ENCODE peak calls at places on chromosomes 6 and 20, in nine cellular contexts. One of them, this sample, is unnamed.

GRCh38 chr20:50330504-50331313 is 140.1 kb downstream of the CEBPB start:
- DNase-seq in GM13977: no peak
- DNase-seq in endodermal cell: no peak
- DNase-seq in WTC11: no peak
- DNase-seq in PC-3: no peak
- DNase-seq in cardiac muscle cell: peak; percentile 82
- DNase-seq in cardiac fibroblast: no peak
- DNase-seq in GM10248: no peak
- DNase-seq in CD4-positive, alpha-beta T cell: no peak
- DNase-seq in this sample: no peak

GRCh38 chr20:44092551-44093248 is 94.3 kb downstream of the JPH2 start:
- DNase-seq in GM13977: no peak
- DNase-seq in endodermal cell: peak; percentile 72
- DNase-seq in WTC11: no peak
- DNase-seq in PC-3: peak; percentile 82
- DNase-seq in cardiac muscle cell: peak; percentile 70
- DNase-seq in cardiac fibroblast: peak; percentile 79
- DNase-seq in GM10248: no peak
- DNase-seq in CD4-positive, alpha-beta T cell: no peak
- DNase-seq in this sample: peak; percentile 16

GRCh38 chr6:170584954-170585498 is 589 bp upstream of the PDCD2 start:
- DNase-seq in GM13977: no peak
- DNase-seq in endodermal cell: peak; percentile 61
- DNase-seq in WTC11: peak; percentile 15
- DNase-seq in PC-3: peak; percentile 31
- DNase-seq in cardiac muscle cell: no peak
- DNase-seq in cardiac fibroblast: no peak
- DNase-seq in GM10248: no peak
- DNase-seq in CD4-positive, alpha-beta T cell: no peak
- DNase-seq in this sample: no peak

GRCh38 chr20:44603327-44603726 is 20.9 kb downstream of the PKIG start:
- DNase-seq in GM13977: no peak
- DNase-seq in endodermal cell: no peak
- DNase-seq in WTC11: peak; percentile 25
- DNase-seq in PC-3: no peak
- DNase-seq in cardiac muscle cell: no peak
- DNase-seq in cardiac fibroblast: no peak
- DNase-seq in GM10248: no peak
- DNase-seq in CD4-positive, alpha-beta T cell: no peak
- DNase-seq in this sample: no peak

GRCh38 chr6:80674669-80675068 is 568.2 kb downstream of the BCKDHB start:
- DNase-seq in GM13977: no peak
- DNase-seq in endodermal cell: no peak
- DNase-seq in WTC11: no peak
- DNase-seq in PC-3: no peak
- DNase-seq in cardiac muscle cell: no peak
- DNase-seq in cardiac fibroblast: no peak
- DNase-seq in GM10248: no peak
- DNase-seq in CD4-positive, alpha-beta T cell: no peak
- DNase-seq in this sample: no peak

GRCh38 chr6:130020106-130020851 is 1.9 kb downstream of the L3MBTL3 start:
- DNase-seq in GM13977: peak; percentile 35
- DNase-seq in endodermal cell: peak; percentile 68
- DNase-seq in WTC11: no peak
- DNase-seq in PC-3: no peak
- DNase-seq in cardiac muscle cell: peak; percentile 11
- DNase-seq in cardiac fibroblast: peak; percentile 16
- DNase-seq in GM10248: peak; percentile 38
- DNase-seq in CD4-positive, alpha-beta T cell: peak; percentile 15
- DNase-seq in this sample: no peak

GRCh38 chr20:38774167-38774566 is 25.9 kb downstream of the ACTR5 start:
- DNase-seq in GM13977: no peak
- DNase-seq in endodermal cell: no peak
- DNase-seq in WTC11: no peak
- DNase-seq in PC-3: no peak
- DNase-seq in cardiac muscle cell: no peak
- DNase-seq in cardiac fibroblast: no peak
- DNase-seq in GM10248: no peak
- DNase-seq in CD4-positive, alpha-beta T cell: no peak
- DNase-seq in this sample: no peak

GRCh38 chr6:15817100-15817499 is 154.3 kb upstream of the DTNBP1 start:
- DNase-seq in GM13977: no peak
- DNase-seq in endodermal cell: no peak
- DNase-seq in WTC11: no peak
- DNase-seq in PC-3: no peak
- DNase-seq in cardiac muscle cell: no peak
- DNase-seq in cardiac fibroblast: no peak
- DNase-seq in GM10248: no peak
- DNase-seq in CD4-positive, alpha-beta T cell: no peak
- DNase-seq in this sample: no peak

GRCh38 chr6:78836610-78837009 is 30.7 kb upstream of the IRAK1BP1 start:
- DNase-seq in GM13977: no peak
- DNase-seq in endodermal cell: no peak
- DNase-seq in WTC11: no peak
- DNase-seq in PC-3: no peak
- DNase-seq in cardiac muscle cell: no peak
- DNase-seq in cardiac fibroblast: no peak
- DNase-seq in GM10248: no peak
- DNase-seq in CD4-positive, alpha-beta T cell: no peak
- DNase-seq in this sample: no peak

GRCh38 chr6:78832091-78832808 is 35.1 kb upstream of the IRAK1BP1 start:
- DNase-seq in GM13977: no peak
- DNase-seq in endodermal cell: no peak
- DNase-seq in WTC11: no peak
- DNase-seq in PC-3: no peak
- DNase-seq in cardiac muscle cell: peak; percentile 46
- DNase-seq in cardiac fibroblast: no peak
- DNase-seq in GM10248: no peak
- DNase-seq in CD4-positive, alpha-beta T cell: no peak
- DNase-seq in this sample: no peak

GRCh38 chr6:78831492-78831891 is 35.9 kb upstream of the IRAK1BP1 start:
- DNase-seq in GM13977: no peak
- DNase-seq in endodermal cell: no peak
- DNase-seq in WTC11: no peak
- DNase-seq in PC-3: no peak
- DNase-seq in cardiac muscle cell: peak; percentile 93
- DNase-seq in cardiac fibroblast: peak; percentile 3
- DNase-seq in GM10248: no peak
- DNase-seq in CD4-positive, alpha-beta T cell: no peak
- DNase-seq in this sample: no peak

GRCh38 chr6:78830810-78831209 is 36.5 kb upstream of the IRAK1BP1 start:
- DNase-seq in GM13977: no peak
- DNase-seq in endodermal cell: no peak
- DNase-seq in WTC11: no peak
- DNase-seq in PC-3: no peak
- DNase-seq in cardiac muscle cell: no peak
- DNase-seq in cardiac fibroblast: no peak
- DNase-seq in GM10248: no peak
- DNase-seq in CD4-positive, alpha-beta T cell: no peak
- DNase-seq in this sample: no peak

GRCh38 chr6:78835817-78836216 is 31.5 kb upstream of the IRAK1BP1 start:
- DNase-seq in GM13977: no peak
- DNase-seq in endodermal cell: no peak
- DNase-seq in WTC11: no peak
- DNase-seq in PC-3: peak; percentile 35
- DNase-seq in cardiac muscle cell: peak; percentile 33
- DNase-seq in cardiac fibroblast: peak; percentile 33
- DNase-seq in GM10248: no peak
- DNase-seq in CD4-positive, alpha-beta T cell: no peak
- DNase-seq in this sample: no peak
- TF ChIP-seq CTCF in GM13977: no peak
- TF ChIP-seq CTCF in endodermal cell: peak; percentile 49
- TF ChIP-seq CTCF in WTC11: no peak
- TF ChIP-seq CTCF in PC-3: peak; percentile 31
- TF ChIP-seq CTCF in cardiac muscle cell: peak; percentile 8
- TF ChIP-seq CTCF in cardiac fibroblast: peak; percentile 14
- TF ChIP-seq CTCF in GM10248: peak; percentile 23
- TF ChIP-seq CTCF in CD4-positive, alpha-beta T cell: no peak
- TF ChIP-seq CTCF in this sample: peak; percentile 9

DNA sequence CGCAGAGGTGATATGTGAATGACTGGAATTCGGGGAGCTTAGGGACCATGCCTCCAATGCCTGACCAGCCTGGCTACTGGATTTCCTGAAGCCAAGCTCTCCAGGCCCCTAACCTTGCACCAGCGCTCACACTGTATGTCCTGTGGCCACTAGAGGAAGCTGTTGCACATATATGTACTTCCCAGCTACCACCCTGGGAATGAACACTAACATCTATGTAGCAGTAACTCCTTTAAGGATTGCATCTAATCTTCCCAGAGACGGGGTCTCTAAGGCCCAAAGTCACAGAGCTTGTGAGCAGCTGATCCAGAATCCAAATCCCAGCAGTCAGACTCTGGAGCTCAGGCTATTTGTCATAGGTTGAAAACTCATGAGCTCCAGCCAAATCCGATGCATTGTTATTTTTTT is 20.4 kb upstream of the BPIFB1 start:
- DNase-seq in GM13977: no peak
- DNase-seq in endodermal cell: peak; percentile 88
- DNase-seq in WTC11: peak; percentile 63
- DNase-seq in PC-3: peak; percentile 74
- DNase-seq in cardiac muscle cell: peak; percentile 81
- DNase-seq in cardiac fibroblast: peak; percentile 78
- DNase-seq in GM10248: no peak
- DNase-seq in CD4-positive, alpha-beta T cell: no peak
- DNase-seq in this sample: peak; percentile 7
- TF ChIP-seq CTCF in GM13977: peak; percentile 51
- TF ChIP-seq CTCF in endodermal cell: peak; percentile 93
- TF ChIP-seq CTCF in WTC11: no peak
- TF ChIP-seq CTCF in PC-3: peak; percentile 88
- TF ChIP-seq CTCF in cardiac muscle cell: peak; percentile 89
- TF ChIP-seq CTCF in cardiac fibroblast: peak; percentile 89
- TF ChIP-seq CTCF in GM10248: peak; percentile 6
- TF ChIP-seq CTCF in CD4-positive, alpha-beta T cell: no peak
- TF ChIP-seq CTCF in this sample: peak; percentile 64

GRCh38 chr20:42373049-42373448 is 754.9 kb upstream of the CHD6 start:
- DNase-seq in GM13977: no peak
- DNase-seq in endodermal cell: peak; percentile 10
- DNase-seq in WTC11: no peak
- DNase-seq in PC-3: no peak
- DNase-seq in cardiac muscle cell: no peak
- DNase-seq in cardiac fibroblast: no peak
- DNase-seq in GM10248: no peak
- DNase-seq in CD4-positive, alpha-beta T cell: no peak
- DNase-seq in this sample: no peak
- TF ChIP-seq CTCF in GM13977: no peak
- TF ChIP-seq CTCF in endodermal cell: no peak
- TF ChIP-seq CTCF in WTC11: no peak
- TF ChIP-seq CTCF in PC-3: no peak
- TF ChIP-seq CTCF in cardiac muscle cell: no peak
- TF ChIP-seq CTCF in cardiac fibroblast: no peak
- TF ChIP-seq CTCF in GM10248: no peak
- TF ChIP-seq CTCF in CD4-positive, alpha-beta T cell: no peak
- TF ChIP-seq CTCF in this sample: no peak

DNA sequence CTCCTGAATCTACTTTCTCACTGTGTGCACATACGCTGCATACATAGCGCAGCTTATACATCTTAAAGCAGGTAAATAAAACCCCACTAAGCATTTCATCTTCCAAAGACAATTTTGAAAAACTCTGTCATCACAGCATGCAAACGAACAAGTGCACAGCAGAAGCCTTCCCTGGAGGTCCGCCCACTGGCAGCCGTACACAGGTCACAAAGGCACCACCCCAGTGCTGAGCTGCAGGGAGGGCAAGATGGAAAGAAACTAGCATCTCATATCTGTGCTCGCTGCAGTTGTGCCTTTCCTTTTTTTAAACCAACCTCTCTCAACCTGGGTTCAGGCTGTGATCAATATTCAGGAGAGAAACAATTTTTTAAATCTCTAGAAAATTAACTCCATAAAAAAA is 73.3 kb downstream of the HUS1B start:
- DNase-seq in GM13977: no peak
- DNase-seq in endodermal cell: no peak
- DNase-seq in WTC11: no peak
- DNase-seq in PC-3: no peak
- DNase-seq in cardiac muscle cell: no peak
- DNase-seq in cardiac fibroblast: no peak
- DNase-seq in GM10248: no peak
- DNase-seq in CD4-positive, alpha-beta T cell: no peak
- DNase-seq in this sample: no peak
- TF ChIP-seq CTCF in GM13977: no peak
- TF ChIP-seq CTCF in endodermal cell: no peak
- TF ChIP-seq CTCF in WTC11: no peak
- TF ChIP-seq CTCF in PC-3: no peak
- TF ChIP-seq CTCF in cardiac muscle cell: no peak
- TF ChIP-seq CTCF in cardiac fibroblast: no peak
- TF ChIP-seq CTCF in GM10248: no peak
- TF ChIP-seq CTCF in CD4-positive, alpha-beta T cell: no peak
- TF ChIP-seq CTCF in this sample: no peak

GRCh38 chr6:82330171-82330804 is 33.3 kb upstream of the TPBG start:
- DNase-seq in GM13977: no peak
- DNase-seq in endodermal cell: no peak
- DNase-seq in WTC11: no peak
- DNase-seq in PC-3: no peak
- DNase-seq in cardiac muscle cell: no peak
- DNase-seq in cardiac fibroblast: peak; percentile 2
- DNase-seq in GM10248: no peak
- DNase-seq in CD4-positive, alpha-beta T cell: no peak
- DNase-seq in this sample: no peak

GRCh38 chr6:82333781-82334180 is 29.8 kb upstream of the TPBG start:
- DNase-seq in GM13977: no peak
- DNase-seq in endodermal cell: no peak
- DNase-seq in WTC11: no peak
- DNase-seq in PC-3: no peak
- DNase-seq in cardiac muscle cell: no peak
- DNase-seq in cardiac fibroblast: no peak
- DNase-seq in GM10248: no peak
- DNase-seq in CD4-positive, alpha-beta T cell: no peak
- DNase-seq in this sample: no peak

GRCh38 chr6:82331031-82331773 is 32.4 kb upstream of the TPBG start:
- DNase-seq in GM13977: no peak
- DNase-seq in endodermal cell: peak; percentile 63
- DNase-seq in WTC11: no peak
- DNase-seq in PC-3: peak; percentile 79
- DNase-seq in cardiac muscle cell: peak; percentile 42
- DNase-seq in cardiac fibroblast: peak; percentile 59
- DNase-seq in GM10248: no peak
- DNase-seq in CD4-positive, alpha-beta T cell: no peak
- DNase-seq in this sample: peak; percentile 22
- TF ChIP-seq CTCF in GM13977: peak; percentile 34
- TF ChIP-seq CTCF in endodermal cell: peak; percentile 50
- TF ChIP-seq CTCF in WTC11: no peak
- TF ChIP-seq CTCF in PC-3: peak; percentile 55
- TF ChIP-seq CTCF in cardiac muscle cell: peak; percentile 29
- TF ChIP-seq CTCF in cardiac fibroblast: peak; percentile 40
- TF ChIP-seq CTCF in GM10248: peak; percentile 37
- TF ChIP-seq CTCF in CD4-positive, alpha-beta T cell: no peak
- TF ChIP-seq CTCF in this sample: peak; percentile 61

DNA sequence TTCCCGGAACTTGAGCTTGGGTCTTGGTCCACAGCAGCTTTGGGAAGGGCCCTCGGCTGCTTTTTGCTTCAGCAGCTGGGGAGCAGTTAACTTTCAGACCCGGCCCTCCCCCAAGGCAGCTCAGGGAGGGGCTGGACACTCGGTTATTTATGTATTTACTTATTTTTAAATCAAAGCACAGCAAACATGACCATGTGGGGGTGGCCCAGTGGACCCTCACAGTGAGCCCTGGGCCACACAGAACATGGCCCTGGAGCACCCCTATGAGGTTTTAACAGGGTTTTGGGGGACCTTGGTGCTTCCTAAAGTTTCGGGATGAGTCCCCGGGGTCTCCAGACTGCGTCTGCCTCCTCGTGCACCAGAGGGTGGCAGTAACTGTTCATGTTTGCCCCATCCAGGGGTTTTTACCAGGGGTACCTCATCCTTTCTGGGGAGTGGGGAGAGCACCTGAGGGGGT is 26.6 kb upstream of the NPBWR2 start:
- DNase-seq in GM13977: no peak
- DNase-seq in endodermal cell: peak; percentile 61
- DNase-seq in WTC11: peak; percentile 52
- DNase-seq in PC-3: no peak
- DNase-seq in cardiac muscle cell: no peak
- DNase-seq in cardiac fibroblast: no peak
- DNase-seq in GM10248: no peak
- DNase-seq in CD4-positive, alpha-beta T cell: no peak
- DNase-seq in this sample: no peak
- TF ChIP-seq CTCF in GM13977: peak; percentile 40
- TF ChIP-seq CTCF in endodermal cell: peak; percentile 67
- TF ChIP-seq CTCF in WTC11: peak; percentile 25
- TF ChIP-seq CTCF in PC-3: peak; percentile 35
- TF ChIP-seq CTCF in cardiac muscle cell: peak; percentile 2
- TF ChIP-seq CTCF in cardiac fibroblast: peak; percentile 19
- TF ChIP-seq CTCF in GM10248: no peak
- TF ChIP-seq CTCF in CD4-positive, alpha-beta T cell: no peak
- TF ChIP-seq CTCF in this sample: no peak

This sample was measured in AG09319.